ENCODE peak calls at places on chromosomes 3 and 15, in six cellular contexts. B is mucosa of descending colon; I is CD8-positive, alpha-beta T cell; L is Calu3; N is CD14-positive monocyte; R is lower lobe of right lung. H is an unnamed sample.

GRCh38 chr15:51678081-51678480 is 3.2 kb upstream of the SCG3 start:
- DNase-seq in B (no peak), I (no peak), L (no peak), N (no peak), R (no peak), H (no peak)

GRCh38 chr15:69531302-69532027 is 78.8 kb downstream of the RPLP1 start:
- DNase-seq in B (no peak), I (no peak), L (no peak), N (no peak), R (no peak), H (no peak)

GRCh38 chr15:58526647-58527192 is 94.9 kb downstream of the LIPC start:
- DNase-seq in B (no peak), I (no peak), L (no peak), N (peak), R (no peak), H (no peak)

GRCh38 chr3:123522666-123523412 is 62.0 kb downstream of the HACD2 start:
- DNase-seq in B (no peak), I (no peak), L (no peak), N (no peak), R (no peak), H (no peak)

GRCh38 chr15:80957556-80957955 is 32.1 kb downstream of the MESD start:
- DNase-seq in B (no peak), I (no peak), L (no peak), N (no peak), R (no peak), H (no peak)

GRCh38 chr3:183699238-183699947 is 1.8 kb downstream of the YEATS2 start:
- DNase-seq in B (peak), I (no peak), L (peak), N (no peak), R (no peak), H (no peak)

GRCh38 chr3:142027713-142028112 is 121.6 kb downstream of the TFDP2 start:
- DNase-seq in B (no peak), I (peak), L (peak), N (no peak), R (no peak), H (no peak)

GRCh38 chr3:101780661-101781060 is 1.6 kb downstream of the NXPE3 start:
- DNase-seq in B (no peak), I (no peak), L (no peak), N (no peak), R (no peak), H (no peak)

GRCh38 chr3:159733194-159733860 is 255.3 kb upstream of the IL12A start:
- DNase-seq in B (no peak), I (no peak), L (no peak), N (no peak), R (no peak), H (no peak)

GRCh38 chr3:10437272-10437994 is 68.0 kb downstream of the ATP2B2 start:
- DNase-seq in B (no peak), I (peak), L (no peak), N (no peak), R (no peak), H (peak)

GRCh38 chr3:11734-12133 is 184.8 kb upstream of the CHL1 start:
- DNase-seq in B (no peak), I (peak), L (no peak), N (no peak), R (peak), H (peak)

GRCh38 chr15:85443593-85444328 is 63.4 kb downstream of the AKAP13 start:
- DNase-seq in B (no peak), I (no peak), L (peak), N (no peak), R (no peak), H (no peak)

GRCh38 chr3:49842843-49843242 is 13.5 kb downstream of the TRAIP start:
- DNase-seq in B (no peak), I (no peak), L (no peak), N (no peak), R (no peak), H (no peak)

GRCh38 chr3:48885753-48886152 is 12.9 kb downstream of the SLC25A20 start:
- DNase-seq in B (no peak), I (no peak), L (no peak), N (no peak), R (no peak), H (no peak)

GRCh38 chr3:119902061-119902460 is 120.2 kb downstream of the NR1I2 start:
- DNase-seq in B (no peak), I (no peak), L (no peak), N (no peak), R (no peak), H (no peak)

GRCh38 chr3:109346099-109346498 is 8.8 kb upstream of the DPPA4 start:
- DNase-seq in B (no peak), I (no peak), L (no peak), N (no peak), R (no peak), H (no peak)

GRCh38 chr3:8020047-8020446 is 481.6 kb upstream of the LMCD1 start:
- DNase-seq in B (no peak), I (no peak), L (no peak), N (no peak), R (no peak), H (no peak)

GRCh38 chr3:194967126-194968117 is 281.7 kb downstream of the FAM43A start:
- DNase-seq in B (no peak), I (no peak), L (no peak), N (no peak), R (no peak), H (no peak)

GRCh38 chr3:126110431-126111125 is 26.7 kb upstream of the SLC41A3 start:
- DNase-seq in B (no peak), I (no peak), L (no peak), N (no peak), R (no peak), H (peak)

GRCh38 chr3:50165388-50166308 is 10.5 kb downstream of the SEMA3F start:
- DNase-seq in B (no peak), I (no peak), L (no peak), N (no peak), R (no peak), H (no peak)

DNA sequence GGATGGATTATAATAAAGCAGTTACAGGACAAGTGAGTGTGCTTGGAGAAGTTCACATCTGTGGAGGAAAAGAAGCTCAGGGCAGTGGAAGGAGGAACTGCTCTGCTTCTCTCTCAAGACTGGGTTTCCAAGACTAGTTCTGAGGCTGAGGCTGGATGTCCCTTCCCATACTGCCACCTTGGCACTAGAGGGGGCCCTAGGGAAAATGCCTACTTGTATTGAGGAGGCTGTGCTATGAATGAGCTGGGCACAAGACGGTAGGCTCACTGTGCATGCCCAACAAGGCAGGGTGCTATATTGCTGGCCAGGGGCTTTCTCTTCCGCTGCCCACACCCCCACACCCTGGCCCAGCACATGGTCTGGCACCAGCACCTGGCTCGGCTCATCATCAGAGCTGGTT is 65.2 kb downstream of the SLCO2A1 start:
- DNase-seq in B (no peak), I (no peak), L (peak), N (no peak), R (no peak), H (peak)
- TF ChIP-seq CTCF in B (no peak), I (no peak), L (peak), N (no peak), R (no peak), H (no peak)

GRCh38 chr3:143897558-143898305 is 49.5 kb upstream of the SLC9A9 start:
- DNase-seq in B (no peak), I (no peak), L (no peak), N (no peak), R (no peak), H (no peak)

GRCh38 chr3:143896486-143896885 is 48.2 kb upstream of the SLC9A9 start:
- DNase-seq in B (no peak), I (no peak), L (no peak), N (no peak), R (no peak), H (no peak)

GRCh38 chr3:143901105-143901504 is 52.8 kb upstream of the SLC9A9 start:
- DNase-seq in B (no peak), I (no peak), L (no peak), N (no peak), R (no peak), H (no peak)

GRCh38 chr3:143895805-143896204 is 47.5 kb upstream of the SLC9A9 start:
- DNase-seq in B (no peak), I (no peak), L (no peak), N (no peak), R (no peak), H (no peak)
- TF ChIP-seq CTCF in B (no peak), I (no peak), L (peak), N (peak), R (peak), H (no peak)

DNA sequence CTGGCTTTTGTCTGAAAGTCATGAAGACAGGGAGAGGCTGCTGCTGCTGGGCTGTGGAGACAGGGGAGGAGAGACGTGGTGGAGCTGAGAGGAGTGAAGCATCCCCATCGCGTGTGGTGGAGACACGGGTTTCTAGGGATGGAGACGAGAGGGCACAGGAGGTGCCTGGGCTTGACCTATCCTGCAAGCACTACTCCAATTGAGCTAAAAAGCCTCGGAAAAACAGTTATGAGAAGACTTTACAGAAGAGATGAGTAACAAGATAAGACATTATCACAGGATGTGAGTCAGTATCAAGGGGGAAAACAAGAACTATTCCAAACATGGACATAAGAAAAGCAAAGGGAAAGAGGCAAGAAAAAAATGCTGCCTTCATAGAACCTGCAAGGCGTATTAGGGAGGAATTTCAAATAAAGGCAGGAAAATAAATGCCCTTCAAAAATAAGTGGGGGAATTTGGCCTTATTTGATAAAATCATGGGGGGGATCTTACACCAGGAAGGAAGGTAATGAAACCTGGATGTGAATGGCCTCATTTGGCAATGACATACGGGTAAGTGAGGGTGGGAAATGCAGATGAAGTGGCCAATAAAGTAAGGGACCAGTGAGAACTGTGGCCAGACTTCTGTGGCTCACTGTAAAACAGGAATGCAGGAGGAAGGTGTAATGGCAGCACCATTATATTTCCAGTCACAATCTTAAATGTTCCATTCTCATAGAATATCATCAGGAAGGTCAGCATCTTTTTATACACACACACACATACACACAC is 97.9 kb downstream of the PLD1 start:
- DNase-seq in B (no peak), I (no peak), L (no peak), N (no peak), R (no peak), H (no peak)
- TF ChIP-seq CTCF in B (no peak), I (no peak), L (no peak), N (no peak), R (no peak), H (no peak)

GRCh38 chr3:14235896-14236295 is 57.3 kb downstream of the LSM3 start:
- DNase-seq in B (no peak), I (no peak), L (no peak), N (no peak), R (peak), H (no peak)
- TF ChIP-seq CTCF in B (no peak), I (no peak), L (no peak), N (no peak), R (no peak), H (no peak)